ENCODE peak calls at places on chromosomes 3 and 15, in eight cellular contexts. P, E, I, V, L, S, D and X are unnamed samples.
A peak's percentile ranks its signal among the peaks of the same experiment; 100 is the strongest.

GRCh38 chr15:101008158-101009139 is 89.3 kb downstream of the LRRK1 start:
- DNase-seq in P (peak; percentile 85), E (peak; percentile 50), I (peak; percentile 90), V (peak; percentile 98), L (peak; percentile 81), S (peak; percentile 82), D (peak; percentile 92), X (peak; percentile 56)

GRCh38 chr3:148077318-148077923 is 620.3 kb upstream of the AGTR1 start:
- DNase-seq in P (no peak), E (no peak), I (no peak), V (no peak), L (no peak), S (peak; percentile 21), D (peak; percentile 36), X (no peak)

GRCh38 chr3:27666708-27667107 is 55.4 kb downstream of the EOMES start:
- DNase-seq in P (peak; percentile 66), E (no peak), I (peak; percentile 68), V (peak; percentile 80), L (peak; percentile 7), S (no peak), D (peak; percentile 94), X (no peak)

GRCh38 chr3:120710359-120710758 is 28.3 kb upstream of the HGD start:
- DNase-seq in P (no peak), E (no peak), I (no peak), V (no peak), L (no peak), S (no peak), D (no peak), X (no peak)

GRCh38 chr3:131526801-131527347 is 24.1 kb upstream of the MRPL3 start:
- DNase-seq in P (peak; percentile 66), E (no peak), I (peak; percentile 69), V (peak; percentile 83), L (no peak), S (peak; percentile 4), D (peak; percentile 52), X (no peak)

GRCh38 chr3:112672716-112673506 is 32.0 kb upstream of the CCDC80 start:
- DNase-seq in P (no peak), E (no peak), I (no peak), V (no peak), L (no peak), S (no peak), D (no peak), X (no peak)

GRCh38 chr3:23807161-23808015 is 1.6 kb downstream of the UBE2E1 start:
- DNase-seq in P (no peak), E (no peak), I (no peak), V (no peak), L (peak; percentile 6), S (peak; percentile 26), D (no peak), X (no peak)

GRCh38 chr3:123411340-123412040 is 37.4 kb downstream of the ADCY5 start:
- DNase-seq in P (no peak), E (no peak), I (peak; percentile 29), V (no peak), L (no peak), S (no peak), D (no peak), X (no peak)

GRCh38 chr3:197186887-197187588 is 111.4 kb downstream of the DLG1 start:
- DNase-seq in P (no peak), E (no peak), I (no peak), V (no peak), L (peak; percentile 54), S (peak; percentile 46), D (peak; percentile 71), X (no peak)

GRCh38 chr15:98722209-98722608 is 73.9 kb downstream of the IGF1R start:
- DNase-seq in P (no peak), E (no peak), I (no peak), V (no peak), L (no peak), S (no peak), D (no peak), X (no peak)

GRCh38 chr15:98724495-98724894 is 76.2 kb downstream of the IGF1R start:
- DNase-seq in P (no peak), E (no peak), I (no peak), V (no peak), L (no peak), S (no peak), D (no peak), X (no peak)

GRCh38 chr15:98722645-98723044 is 74.3 kb downstream of the IGF1R start:
- DNase-seq in P (no peak), E (no peak), I (no peak), V (no peak), L (no peak), S (no peak), D (no peak), X (no peak)

GRCh38 chr15:98723195-98723594 is 74.9 kb downstream of the IGF1R start:
- DNase-seq in P (no peak), E (no peak), I (no peak), V (no peak), L (no peak), S (no peak), D (no peak), X (no peak)

GRCh38 chr15:98724017-98724416 is 75.7 kb downstream of the IGF1R start:
- DNase-seq in P (no peak), E (no peak), I (no peak), V (no peak), L (no peak), S (no peak), D (no peak), X (no peak)
- H3K4me3 ChIP-seq in P (no peak overlapping the region), E (no peak overlapping the region), I (no peak overlapping the region), V (no peak overlapping the region), L (no peak overlapping the region), S (no peak overlapping the region), D (no peak overlapping the region), X (no peak overlapping the region)

DNA sequence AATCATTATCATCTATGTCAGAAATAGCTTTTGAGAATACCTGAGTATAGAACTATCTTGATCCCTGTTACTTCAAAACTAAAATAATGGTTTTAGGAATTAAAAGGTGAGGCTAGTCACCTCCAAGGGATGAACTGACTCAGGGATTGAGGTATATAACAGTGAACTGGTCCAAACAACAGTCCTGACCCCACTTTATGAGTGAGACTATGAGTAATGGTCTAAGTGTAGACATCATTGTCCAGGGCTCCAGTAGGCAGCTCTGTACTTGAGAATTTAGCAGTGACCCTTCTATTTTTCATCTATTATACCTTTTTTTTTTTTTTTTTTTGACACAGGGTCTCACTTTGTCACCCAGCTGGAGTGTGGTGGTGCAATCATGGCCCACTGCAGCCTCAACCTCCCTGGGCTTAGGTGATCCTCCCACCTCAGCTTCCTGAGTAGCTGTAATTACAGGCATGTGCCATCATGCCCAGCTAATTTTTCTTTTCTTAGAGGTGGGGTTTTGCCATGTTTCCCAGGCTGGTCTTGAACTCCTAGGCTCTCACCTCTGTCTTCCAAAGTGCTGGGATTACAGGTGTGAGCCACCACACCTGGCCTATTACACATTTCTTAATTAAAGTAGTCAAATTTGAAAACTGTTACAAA is 36.3 kb downstream of the MLH1 start:
- DNase-seq in P (no peak), E (no peak), I (no peak), V (no peak), L (no peak), S (peak; percentile 67), D (no peak), X (no peak)
- H3K36me3 ChIP-seq in P (peaks cover 44% of the 10 kb centered on the region), E (peaks cover 86% of the 10 kb centered on the region), I (no peaks in the 10 kb centered on the region), V (no peaks in the 10 kb centered on the region), L (peaks cover 28% of the 10 kb centered on the region), S (peaks cover 19% of the 10 kb centered on the region), D (peaks cover 18% of the 10 kb centered on the region), X (peaks cover 2% of the 10 kb centered on the region)

GRCh38 chr15:91894606-91895005 is 41.1 kb downstream of the SLCO3A1 start:
- DNase-seq in P (no peak), E (no peak), I (no peak), V (no peak), L (no peak), S (peak; percentile 98), D (no peak), X (no peak)

GRCh38 chr15:91897585-91898372 is 44.3 kb downstream of the SLCO3A1 start:
- DNase-seq in P (no peak), E (no peak), I (no peak), V (no peak), L (no peak), S (no peak), D (no peak), X (no peak)

GRCh38 chr15:91896656-91897055 is 43.1 kb downstream of the SLCO3A1 start:
- DNase-seq in P (no peak), E (no peak), I (no peak), V (no peak), L (no peak), S (peak; percentile 74), D (no peak), X (no peak)

DNA sequence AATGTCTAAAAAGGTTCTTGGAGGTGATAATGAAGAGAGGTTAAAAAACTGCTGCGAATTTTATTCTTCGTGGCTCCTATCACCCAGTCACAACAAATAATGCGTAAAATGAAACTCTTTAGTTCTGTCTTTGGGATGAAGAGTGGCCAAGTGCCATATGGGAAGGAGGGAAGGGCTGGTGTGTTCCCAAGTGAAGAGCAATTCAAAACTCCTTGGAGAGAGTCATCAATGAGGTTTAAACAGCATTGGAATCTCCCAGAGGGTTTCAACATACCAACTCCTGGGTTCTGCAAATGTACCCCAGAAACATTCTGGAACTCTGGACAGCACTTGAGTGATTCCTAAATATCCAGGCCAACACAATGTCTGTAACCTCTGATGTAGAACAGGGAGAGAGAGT is 45.3 kb downstream of the SLCO3A1 start:
- DNase-seq in P (no peak), E (no peak), I (no peak), V (no peak), L (no peak), S (no peak), D (no peak), X (no peak)
- H3K4me3 ChIP-seq in P (no peak overlapping the region), E (no peak overlapping the region), I (no peak overlapping the region), V (no peak overlapping the region), L (no peak overlapping the region), S (no peak overlapping the region), D (no peak overlapping the region), X (no peak overlapping the region)

DNA sequence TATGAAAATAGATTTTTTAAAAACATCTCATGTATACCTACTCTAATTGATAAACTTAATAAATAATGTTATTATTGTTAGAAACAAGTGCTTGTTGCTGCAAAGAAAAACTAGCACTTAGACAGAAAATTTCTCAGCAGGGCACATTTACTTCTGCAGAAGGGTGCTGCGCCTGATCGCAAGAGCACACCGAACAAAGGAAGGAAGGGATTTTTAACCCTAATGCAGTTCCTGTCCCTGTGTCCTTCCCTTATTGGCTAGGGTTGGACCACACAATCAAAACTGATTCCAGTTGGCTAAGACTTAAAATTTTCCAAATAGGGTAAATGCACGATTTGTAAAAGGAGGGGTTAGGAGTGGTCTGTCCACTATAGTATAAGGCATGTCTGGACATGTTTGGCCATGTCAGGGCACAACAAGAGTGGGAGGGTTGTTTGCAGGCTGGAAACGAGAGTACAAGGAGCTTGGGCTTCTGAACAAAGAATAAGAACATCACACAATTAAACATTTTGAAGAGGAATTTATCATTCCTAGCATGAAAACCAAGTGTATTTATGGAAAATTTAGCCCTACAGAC is 4.7 kb downstream of the DTWD1 start:
- DNase-seq in P (no peak), E (no peak), I (no peak), V (no peak), L (no peak), S (no peak), D (peak; percentile 8), X (no peak)
- H3K36me3 ChIP-seq in P (peaks cover 41% of the 10 kb centered on the region), E (peaks cover 38% of the 10 kb centered on the region), I (no peaks in the 10 kb centered on the region), V (no peaks in the 10 kb centered on the region), L (no peaks in the 10 kb centered on the region), S (peaks cover 6% of the 10 kb centered on the region), D (no peaks in the 10 kb centered on the region), X (peaks cover 1% of the 10 kb centered on the region)

GRCh38 chr3:49721165-49721860 is 1.8 kb upstream of the AMIGO3 start:
- DNase-seq in P (no peak), E (no peak), I (no peak), V (no peak), L (no peak), S (no peak), D (no peak), X (no peak)
- H3K4me3 ChIP-seq in P (no peak overlapping the region), E (no peak overlapping the region), I (no peak overlapping the region), V (no peak overlapping the region), L (no peak overlapping the region), S (no peak overlapping the region), D (no peak overlapping the region), X (no peak overlapping the region)